ENCODE peak calls at places on chromosomes 12 and 14, in ten cellular contexts. One of them, this sample, is unnamed. For H3K27me3, the result is how much of the 10 kb centered on the place peaks cover.

GRCh38 chr12:14426792-14427191 is 61.3 kb downstream of the ATF7IP start:
- DNase-seq in GM23338: no peak
- DNase-seq in mammary epithelial cell: no peak
- DNase-seq in HL-60: no peak
- DNase-seq in upper lobe of right lung: no peak
- DNase-seq in left ventricle myocardium inferior: no peak
- DNase-seq in pancreas: no peak
- DNase-seq in CD8-positive, alpha-beta T cell: no peak
- DNase-seq in AG04450: no peak
- DNase-seq in GM12878: no peak
- DNase-seq in this sample: no peak

GRCh38 chr12:84924956-84925355 is 12.4 kb upstream of the SLC6A15 start:
- DNase-seq in GM23338: no peak
- DNase-seq in mammary epithelial cell: peak
- DNase-seq in HL-60: no peak
- DNase-seq in upper lobe of right lung: no peak
- DNase-seq in left ventricle myocardium inferior: no peak
- DNase-seq in pancreas: no peak
- DNase-seq in CD8-positive, alpha-beta T cell: no peak
- DNase-seq in AG04450: no peak
- DNase-seq in GM12878: no peak
- DNase-seq in this sample: no peak

GRCh38 chr12:49750027-49750977 is 8.9 kb downstream of the TMBIM6 start:
- DNase-seq in GM23338: peak
- DNase-seq in mammary epithelial cell: peak
- DNase-seq in HL-60: peak
- DNase-seq in upper lobe of right lung: no peak
- DNase-seq in left ventricle myocardium inferior: no peak
- DNase-seq in pancreas: no peak
- DNase-seq in CD8-positive, alpha-beta T cell: peak
- DNase-seq in AG04450: no peak
- DNase-seq in GM12878: peak
- DNase-seq in this sample: peak

GRCh38 chr14:74979442-74980397 is 23.0 kb upstream of the EIF2B2 start:
- DNase-seq in GM23338: peak
- DNase-seq in mammary epithelial cell: no peak
- DNase-seq in HL-60: no peak
- DNase-seq in upper lobe of right lung: no peak
- DNase-seq in left ventricle myocardium inferior: no peak
- DNase-seq in pancreas: no peak
- DNase-seq in CD8-positive, alpha-beta T cell: no peak
- DNase-seq in AG04450: no peak
- DNase-seq in GM12878: no peak
- DNase-seq in this sample: no peak

GRCh38 chr12:913919-914718 is 35.4 kb downstream of the RAD52 start:
- DNase-seq in GM23338: no peak
- DNase-seq in mammary epithelial cell: peak
- DNase-seq in HL-60: peak
- DNase-seq in upper lobe of right lung: no peak
- DNase-seq in left ventricle myocardium inferior: no peak
- DNase-seq in pancreas: no peak
- DNase-seq in CD8-positive, alpha-beta T cell: no peak
- DNase-seq in AG04450: peak
- DNase-seq in GM12878: no peak
- DNase-seq in this sample: no peak

GRCh38 chr12:69054343-69055056 is 121.5 kb upstream of the CPM start:
- DNase-seq in GM23338: no peak
- DNase-seq in mammary epithelial cell: no peak
- DNase-seq in HL-60: no peak
- DNase-seq in upper lobe of right lung: no peak
- DNase-seq in left ventricle myocardium inferior: no peak
- DNase-seq in pancreas: no peak
- DNase-seq in CD8-positive, alpha-beta T cell: no peak
- DNase-seq in AG04450: no peak
- DNase-seq in GM12878: no peak
- DNase-seq in this sample: no peak

GRCh38 chr14:68444449-68445168 is 348.3 kb downstream of the ZFP36L1 start:
- DNase-seq in GM23338: no peak
- DNase-seq in mammary epithelial cell: peak
- DNase-seq in HL-60: no peak
- DNase-seq in upper lobe of right lung: no peak
- DNase-seq in left ventricle myocardium inferior: peak
- DNase-seq in pancreas: peak
- DNase-seq in CD8-positive, alpha-beta T cell: no peak
- DNase-seq in AG04450: no peak
- DNase-seq in GM12878: no peak
- DNase-seq in this sample: no peak

GRCh38 chr12:27009926-27010325 is 4.3 kb downstream of the TM7SF3 start:
- DNase-seq in GM23338: no peak
- DNase-seq in mammary epithelial cell: peak
- DNase-seq in HL-60: peak
- DNase-seq in upper lobe of right lung: no peak
- DNase-seq in left ventricle myocardium inferior: no peak
- DNase-seq in pancreas: no peak
- DNase-seq in CD8-positive, alpha-beta T cell: no peak
- DNase-seq in AG04450: no peak
- DNase-seq in GM12878: no peak
- DNase-seq in this sample: no peak

GRCh38 chr14:70086685-70087379 is 101.9 kb downstream of the SLC8A3 start:
- DNase-seq in GM23338: peak
- DNase-seq in mammary epithelial cell: peak
- DNase-seq in HL-60: peak
- DNase-seq in upper lobe of right lung: no peak
- DNase-seq in left ventricle myocardium inferior: no peak
- DNase-seq in pancreas: no peak
- DNase-seq in CD8-positive, alpha-beta T cell: no peak
- DNase-seq in AG04450: no peak
- DNase-seq in GM12878: no peak
- DNase-seq in this sample: no peak

GRCh38 chr12:106926657-106927056 is 29.1 kb upstream of the TMEM263 start:
- DNase-seq in GM23338: no peak
- DNase-seq in mammary epithelial cell: no peak
- DNase-seq in HL-60: no peak
- DNase-seq in upper lobe of right lung: no peak
- DNase-seq in left ventricle myocardium inferior: no peak
- DNase-seq in pancreas: no peak
- DNase-seq in CD8-positive, alpha-beta T cell: no peak
- DNase-seq in AG04450: no peak
- DNase-seq in GM12878: no peak
- DNase-seq in this sample: no peak

GRCh38 chr12:13196302-13196921 is at the start of gene EMP1:
- DNase-seq in GM23338: no peak
- DNase-seq in mammary epithelial cell: peak
- DNase-seq in HL-60: peak
- DNase-seq in upper lobe of right lung: peak
- DNase-seq in left ventricle myocardium inferior: peak
- DNase-seq in pancreas: peak
- DNase-seq in CD8-positive, alpha-beta T cell: peak
- DNase-seq in AG04450: peak
- DNase-seq in GM12878: peak
- DNase-seq in this sample: peak

GRCh38 chr12:14689996-14690395 is 6.4 kb downstream of the GUCY2C start:
- DNase-seq in GM23338: no peak
- DNase-seq in mammary epithelial cell: no peak
- DNase-seq in HL-60: no peak
- DNase-seq in upper lobe of right lung: no peak
- DNase-seq in left ventricle myocardium inferior: no peak
- DNase-seq in pancreas: no peak
- DNase-seq in CD8-positive, alpha-beta T cell: no peak
- DNase-seq in AG04450: no peak
- DNase-seq in GM12878: no peak
- DNase-seq in this sample: no peak

GRCh38 chr14:59013672-59014298 is 174.7 kb upstream of the DAAM1 start:
- DNase-seq in GM23338: no peak
- DNase-seq in mammary epithelial cell: peak
- DNase-seq in HL-60: no peak
- DNase-seq in upper lobe of right lung: no peak
- DNase-seq in left ventricle myocardium inferior: no peak
- DNase-seq in pancreas: no peak
- DNase-seq in CD8-positive, alpha-beta T cell: no peak
- DNase-seq in AG04450: no peak
- DNase-seq in GM12878: no peak
- DNase-seq in this sample: no peak

GRCh38 chr12:69095765-69096477 is 143.4 kb upstream of the CPSF6 start:
- DNase-seq in GM23338: no peak
- DNase-seq in mammary epithelial cell: no peak
- DNase-seq in HL-60: no peak
- DNase-seq in upper lobe of right lung: no peak
- DNase-seq in left ventricle myocardium inferior: no peak
- DNase-seq in pancreas: no peak
- DNase-seq in CD8-positive, alpha-beta T cell: no peak
- DNase-seq in AG04450: no peak
- DNase-seq in GM12878: no peak
- DNase-seq in this sample: no peak

GRCh38 chr14:59482471-59483331 is 1.5 kb downstream of the L3HYPDH start:
- DNase-seq in GM23338: no peak
- DNase-seq in mammary epithelial cell: peak
- DNase-seq in HL-60: no peak
- DNase-seq in upper lobe of right lung: no peak
- DNase-seq in left ventricle myocardium inferior: no peak
- DNase-seq in pancreas: peak
- DNase-seq in CD8-positive, alpha-beta T cell: no peak
- DNase-seq in AG04450: peak
- DNase-seq in GM12878: no peak
- DNase-seq in this sample: no peak

GRCh38 chr12:54125950-54126695 is 62.7 kb downstream of the SMUG1 start:
- DNase-seq in GM23338: peak
- DNase-seq in mammary epithelial cell: no peak
- DNase-seq in HL-60: no peak
- DNase-seq in upper lobe of right lung: no peak
- DNase-seq in left ventricle myocardium inferior: no peak
- DNase-seq in pancreas: peak
- DNase-seq in CD8-positive, alpha-beta T cell: no peak
- DNase-seq in AG04450: no peak
- DNase-seq in GM12878: no peak
- DNase-seq in this sample: no peak

GRCh38 chr14:58821421-58821820 is 183.7 kb downstream of the DACT1 start:
- DNase-seq in GM23338: no peak
- DNase-seq in mammary epithelial cell: no peak
- DNase-seq in HL-60: no peak
- DNase-seq in upper lobe of right lung: no peak
- DNase-seq in left ventricle myocardium inferior: no peak
- DNase-seq in pancreas: no peak
- DNase-seq in CD8-positive, alpha-beta T cell: no peak
- DNase-seq in AG04450: no peak
- DNase-seq in GM12878: no peak
- DNase-seq in this sample: no peak

GRCh38 chr12:115761784-115762183 is 515.7 kb downstream of the MED13L start:
- DNase-seq in GM23338: no peak
- DNase-seq in mammary epithelial cell: no peak
- DNase-seq in HL-60: no peak
- DNase-seq in upper lobe of right lung: no peak
- DNase-seq in left ventricle myocardium inferior: no peak
- DNase-seq in pancreas: no peak
- DNase-seq in CD8-positive, alpha-beta T cell: no peak
- DNase-seq in AG04450: no peak
- DNase-seq in GM12878: no peak
- DNase-seq in this sample: no peak

GRCh38 chr12:49377386-49377785 is 10.1 kb downstream of the SPATS2 start:
- DNase-seq in GM23338: no peak
- DNase-seq in mammary epithelial cell: no peak
- DNase-seq in HL-60: no peak
- DNase-seq in upper lobe of right lung: no peak
- DNase-seq in left ventricle myocardium inferior: no peak
- DNase-seq in pancreas: no peak
- DNase-seq in CD8-positive, alpha-beta T cell: no peak
- DNase-seq in AG04450: no peak
- DNase-seq in GM12878: no peak
- DNase-seq in this sample: no peak

GRCh38 chr12:22858849-22859569 is 234.0 kb downstream of the ETNK1 start:
- DNase-seq in GM23338: no peak
- DNase-seq in mammary epithelial cell: no peak
- DNase-seq in HL-60: no peak
- DNase-seq in upper lobe of right lung: no peak
- DNase-seq in left ventricle myocardium inferior: no peak
- DNase-seq in pancreas: no peak
- DNase-seq in CD8-positive, alpha-beta T cell: no peak
- DNase-seq in AG04450: no peak
- DNase-seq in GM12878: no peak
- DNase-seq in this sample: no peak
- H3K27ac ChIP-seq in GM23338: no peak
- H3K27ac ChIP-seq in mammary epithelial cell: no peak
- H3K27ac ChIP-seq in HL-60: no peak
- H3K27ac ChIP-seq in upper lobe of right lung: no peak
- H3K27ac ChIP-seq in left ventricle myocardium inferior: no peak
- H3K27ac ChIP-seq in pancreas: no peak
- H3K27ac ChIP-seq in CD8-positive, alpha-beta T cell: no peak
- H3K27ac ChIP-seq in AG04450: no peak
- H3K27ac ChIP-seq in GM12878: no peak
- H3K27ac ChIP-seq in this sample: no peak

GRCh38 chr12:111034148-111034910 is 114.0 kb upstream of the MYL2 start:
- DNase-seq in GM23338: peak
- DNase-seq in mammary epithelial cell: peak
- DNase-seq in HL-60: no peak
- DNase-seq in upper lobe of right lung: no peak
- DNase-seq in left ventricle myocardium inferior: no peak
- DNase-seq in pancreas: no peak
- DNase-seq in CD8-positive, alpha-beta T cell: no peak
- DNase-seq in AG04450: no peak
- DNase-seq in GM12878: no peak
- DNase-seq in this sample: no peak
- H3K27me3 ChIP-seq in GM23338: half or more
- H3K27me3 ChIP-seq in mammary epithelial cell: under half
- H3K27me3 ChIP-seq in HL-60: half or more
- H3K27me3 ChIP-seq in upper lobe of right lung: half or more
- H3K27me3 ChIP-seq in left ventricle myocardium inferior: half or more
- H3K27me3 ChIP-seq in pancreas: under half
- H3K27me3 ChIP-seq in CD8-positive, alpha-beta T cell: under half
- H3K27me3 ChIP-seq in AG04450: under half
- H3K27me3 ChIP-seq in GM12878: under half
- H3K27me3 ChIP-seq in this sample: half or more

DNA sequence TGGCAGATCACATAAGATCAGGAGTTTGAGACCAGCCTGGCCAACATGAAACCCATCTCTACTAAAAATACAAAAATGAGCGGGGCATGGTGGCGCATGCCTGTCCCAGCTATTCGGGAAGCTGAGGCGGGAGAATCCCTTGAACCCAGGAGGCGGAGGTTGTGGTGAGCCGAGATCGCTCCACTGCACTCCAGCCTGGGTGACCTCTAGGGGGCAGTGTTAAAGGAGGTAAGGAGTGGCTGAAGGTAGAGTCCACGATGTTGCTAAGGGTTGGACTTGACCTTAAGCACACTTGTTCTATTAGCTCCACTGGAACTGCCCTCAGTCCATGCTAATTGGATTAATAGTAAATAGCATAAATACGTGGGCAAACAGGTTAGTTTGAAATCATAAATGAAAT is 62.4 kb upstream of the PSMC1 start:
- DNase-seq in GM23338: peak
- DNase-seq in mammary epithelial cell: no peak
- DNase-seq in HL-60: peak
- DNase-seq in upper lobe of right lung: no peak
- DNase-seq in left ventricle myocardium inferior: no peak
- DNase-seq in pancreas: no peak
- DNase-seq in CD8-positive, alpha-beta T cell: peak
- DNase-seq in AG04450: no peak
- DNase-seq in GM12878: no peak
- DNase-seq in this sample: no peak
- TF ChIP-seq CTCF in GM23338: peak
- TF ChIP-seq CTCF in mammary epithelial cell: no peak
- TF ChIP-seq CTCF in HL-60: no peak
- TF ChIP-seq CTCF in upper lobe of right lung: peak
- TF ChIP-seq CTCF in left ventricle myocardium inferior: peak
- TF ChIP-seq CTCF in pancreas: no peak
- TF ChIP-seq CTCF in CD8-positive, alpha-beta T cell: no peak
- TF ChIP-seq CTCF in AG04450: peak
- TF ChIP-seq CTCF in GM12878: peak
- TF ChIP-seq CTCF in this sample: peak

GRCh38 chr14:29078810-29079522 is 312.4 kb downstream of the FOXG1 start:
- DNase-seq in GM23338: no peak
- DNase-seq in mammary epithelial cell: no peak
- DNase-seq in HL-60: no peak
- DNase-seq in upper lobe of right lung: no peak
- DNase-seq in left ventricle myocardium inferior: no peak
- DNase-seq in pancreas: no peak
- DNase-seq in CD8-positive, alpha-beta T cell: no peak
- DNase-seq in AG04450: no peak
- DNase-seq in GM12878: no peak
- DNase-seq in this sample: no peak
- H3K27ac ChIP-seq in GM23338: no peak
- H3K27ac ChIP-seq in mammary epithelial cell: no peak
- H3K27ac ChIP-seq in HL-60: no peak
- H3K27ac ChIP-seq in upper lobe of right lung: no peak
- H3K27ac ChIP-seq in left ventricle myocardium inferior: no peak
- H3K27ac ChIP-seq in pancreas: no peak
- H3K27ac ChIP-seq in CD8-positive, alpha-beta T cell: no peak
- H3K27ac ChIP-seq in AG04450: no peak
- H3K27ac ChIP-seq in GM12878: no peak
- H3K27ac ChIP-seq in this sample: no peak